ENCODE peak calls at places on chromosomes 7 and 10, in seven cellular contexts. R, J, B, V, P, T and X are unnamed samples.

GRCh38 chr10:102153093-102153620 is 968 bp downstream of the NOLC1 start:
- DNase-seq in P (no peak), J (no peak), T (no peak), R (no peak), B (peak; percentile 18), V (no peak), X (no peak)

GRCh38 chr10:131174211-131174565 is 137.3 kb downstream of the TCERG1L start:
- DNase-seq in T (no peak), R (no peak), P (no peak), J (no peak), B (no peak), V (no peak), X (no peak)

GRCh38 chr7:94041529-94041928 is 37.4 kb upstream of the BET1 start:
- DNase-seq in B (peak; percentile 87), R (no peak), T (no peak), V (peak; percentile 88), P (no peak), J (no peak), X (no peak)

GRCh38 chr10:107072786-107073185 is 91.7 kb downstream of the SORCS1 start:
- DNase-seq in B (no peak), T (no peak), V (no peak), J (no peak), P (no peak), R (no peak), X (no peak)

GRCh38 chr7:105677803-105678583 is 96.7 kb upstream of the EFCAB10 start:
- DNase-seq in V (no peak), J (peak; percentile 56), P (no peak), B (no peak), R (peak; percentile 49), T (no peak), X (no peak)

GRCh38 chr10:124741281-124741921 is 2.8 kb downstream of the FAM53B start:
- DNase-seq in V (peak; percentile 83), P (peak; percentile 38), J (peak; percentile 82), T (no peak), B (peak; percentile 85), R (peak; percentile 79), X (no peak)

GRCh38 chr7:1593091-1593866 is 23.4 kb upstream of the PSMG3 start:
- DNase-seq in B (no peak), T (no peak), P (no peak), V (no peak), R (peak; percentile 23), J (no peak), X (no peak)

GRCh38 chr7:111174476-111174875 is 83.5 kb downstream of the LRRN3 start:
- DNase-seq in T (no peak), J (no peak), R (no peak), V (no peak), B (no peak), P (no peak), X (no peak)

GRCh38 chr10:36185096-36185495 is 543.0 kb upstream of the FZD8 start:
- DNase-seq in B (no peak), T (no peak), J (no peak), R (no peak), P (no peak), V (no peak), X (no peak)

GRCh38 chr7:29253225-29253624 is 58.6 kb downstream of the CHN2 start:
- DNase-seq in P (no peak), T (no peak), B (no peak), R (no peak), V (no peak), J (no peak), X (no peak)

GRCh38 chr10:51462076-51462779 is 237.2 kb downstream of the CSTF2T start:
- DNase-seq in B (peak; percentile 80), P (no peak), J (no peak), V (no peak), R (no peak), T (no peak), X (peak; percentile 30)

GRCh38 chr7:128266891-128267839 is 26.1 kb downstream of the LEP start:
- DNase-seq in R (no peak), P (no peak), B (peak; percentile 78), V (peak; percentile 88), J (no peak), T (no peak), X (peak; percentile 44)

GRCh38 chr7:106523482-106523881 is 137.5 kb downstream of the CCDC71L start:
- DNase-seq in R (no peak), P (no peak), J (no peak), B (no peak), T (no peak), V (no peak), X (no peak)

GRCh38 chr10:102150970-102151773 is 1.0 kb upstream of the NOLC1 start:
- DNase-seq in T (no peak), B (peak; percentile 90), J (no peak), V (peak; percentile 80), P (no peak), R (no peak), X (peak; percentile 11)

GRCh38 chr7:34091330-34091917 is 186.1 kb downstream of the BMPER start:
- DNase-seq in R (peak; percentile 87), P (no peak), V (peak; percentile 68), T (no peak), J (no peak), B (peak; percentile 82), X (no peak)

GRCh38 chr10:93235686-93236085 is 162.0 kb downstream of the CYP26A1 start:
- DNase-seq in V (peak; percentile 98), J (no peak), R (no peak), B (peak; percentile 67), P (no peak), T (no peak), X (peak; percentile 71)

GRCh38 chr10:79463578-79464496 is 18.4 kb upstream of the ZCCHC24 start:
- DNase-seq in P (no peak), B (peak; percentile 73), T (no peak), V (peak; percentile 99), R (no peak), J (no peak), X (no peak)

GRCh38 chr7:120054376-120055100 is 218.4 kb upstream of the KCND2 start:
- DNase-seq in B (no peak), V (no peak), R (no peak), T (no peak), J (no peak), P (no peak), X (no peak)

GRCh38 chr10:42830237-42830636 is 47.6 kb downstream of the BMS1 start:
- DNase-seq in B (no peak), T (no peak), J (no peak), R (no peak), P (no peak), V (no peak), X (no peak)

GRCh38 chr7:123237-123636 is 69.1 kb upstream of the FAM20C start:
- DNase-seq in B (no peak), J (no peak), R (no peak), P (no peak), T (no peak), V (no peak), X (no peak)

GRCh38 chr10:48470115-48470892 is 134.6 kb downstream of the ARHGAP22 start:
- DNase-seq in R (no peak), J (no peak), B (no peak), T (no peak), P (no peak), V (no peak), X (no peak)

GRCh38 chr10:125502276-125502675 is 180.7 kb downstream of the TEX36 start:
- DNase-seq in P (no peak), J (no peak), V (no peak), B (no peak), R (no peak), T (no peak), X (no peak)

GRCh38 chr7:99628471-99629465 is 12.0 kb downstream of the ZSCAN25 start:
- DNase-seq in P (no peak), R (no peak), B (no peak), V (no peak), J (no peak), T (no peak), X (no peak)

GRCh38 chr10:96073722-96074121 is 30.3 kb downstream of the CCNJ start:
- DNase-seq in V (peak; percentile 81), J (no peak), B (peak; percentile 15), P (no peak), T (no peak), R (no peak), X (peak; percentile 17)

GRCh38 chr7:47153571-47153970 is 428.3 kb downstream of the TNS3 start:
- DNase-seq in T (no peak), J (no peak), B (no peak), V (no peak), P (peak; percentile 79), R (peak; percentile 96), X (no peak)

GRCh38 chr7:106865130-106866115 is at the start of gene PIK3CG:
- DNase-seq in V (no peak), J (peak; percentile 23), P (no peak), B (no peak), T (peak; percentile 44), R (no peak), X (no peak)

GRCh38 chr10:125844673-125845300 is 21.4 kb downstream of the BCCIP start:
- DNase-seq in P (no peak), J (no peak), V (no peak), T (no peak), R (no peak), B (no peak), X (no peak)